ENCODE peak calls at places on chromosomes 3 and 15, in nine cellular contexts. One of them, this sample, is unnamed.

GRCh38 chr3:129343643-129344360 is 65.1 kb downstream of the HMCES start:
- DNase-seq in memory B cell: no peak
- DNase-seq in NCI-H510A treated with DMSO at 0.1 percent for 48 hours: no peak
- DNase-seq in AG08396: peak; percentile 80
- DNase-seq in HuH-7.5: peak; percentile 91
- DNase-seq in activated B cell treated with CpG ODN at 0.5 μM for 24 hours: peak; percentile 39
- DNase-seq in ACHN: peak; percentile 32
- DNase-seq in endodermal cell: peak; percentile 92
- DNase-seq in T-helper 17 cell: no peak
- DNase-seq in this sample: no peak

GRCh38 chr15:62068071-62068786 is 1.5 kb downstream of the C2CD4A start:
- DNase-seq in endodermal cell: peak; percentile 86
- DNase-seq in HuH-7.5: peak; percentile 36
- DNase-seq in AG08396: no peak
- DNase-seq in activated B cell treated with CpG ODN at 0.5 μM for 24 hours: peak; percentile 51
- DNase-seq in ACHN: peak; percentile 51
- DNase-seq in T-helper 17 cell: peak; percentile 7
- DNase-seq in NCI-H510A treated with DMSO at 0.1 percent for 48 hours: no peak
- DNase-seq in memory B cell: peak; percentile 14
- DNase-seq in this sample: no peak

GRCh38 chr3:153634683-153635082 is 472.7 kb downstream of the RAP2B start:
- DNase-seq in T-helper 17 cell: no peak
- DNase-seq in NCI-H510A treated with DMSO at 0.1 percent for 48 hours: no peak
- DNase-seq in activated B cell treated with CpG ODN at 0.5 μM for 24 hours: no peak
- DNase-seq in ACHN: no peak
- DNase-seq in HuH-7.5: no peak
- DNase-seq in memory B cell: no peak
- DNase-seq in AG08396: no peak
- DNase-seq in endodermal cell: no peak
- DNase-seq in this sample: no peak

GRCh38 chr3:27287052-27287451 is 82.1 kb downstream of the NEK10 start:
- DNase-seq in NCI-H510A treated with DMSO at 0.1 percent for 48 hours: no peak
- DNase-seq in activated B cell treated with CpG ODN at 0.5 μM for 24 hours: no peak
- DNase-seq in HuH-7.5: no peak
- DNase-seq in ACHN: no peak
- DNase-seq in memory B cell: no peak
- DNase-seq in T-helper 17 cell: no peak
- DNase-seq in AG08396: no peak
- DNase-seq in endodermal cell: peak; percentile 56
- DNase-seq in this sample: no peak

GRCh38 chr3:34229871-34230270 is 431.4 kb downstream of the PDCD6IP start:
- DNase-seq in memory B cell: no peak
- DNase-seq in activated B cell treated with CpG ODN at 0.5 μM for 24 hours: no peak
- DNase-seq in HuH-7.5: no peak
- DNase-seq in endodermal cell: no peak
- DNase-seq in ACHN: no peak
- DNase-seq in AG08396: no peak
- DNase-seq in NCI-H510A treated with DMSO at 0.1 percent for 48 hours: no peak
- DNase-seq in T-helper 17 cell: no peak
- DNase-seq in this sample: no peak

GRCh38 chr3:146067048-146067447 is 93.9 kb downstream of the PLOD2 start:
- DNase-seq in activated B cell treated with CpG ODN at 0.5 μM for 24 hours: no peak
- DNase-seq in HuH-7.5: no peak
- DNase-seq in endodermal cell: no peak
- DNase-seq in ACHN: no peak
- DNase-seq in AG08396: peak; percentile 16
- DNase-seq in T-helper 17 cell: no peak
- DNase-seq in memory B cell: no peak
- DNase-seq in NCI-H510A treated with DMSO at 0.1 percent for 48 hours: no peak
- DNase-seq in this sample: peak; percentile 48

GRCh38 chr15:95292790-95293450 is 1037.6 kb upstream of the NR2F2 start:
- DNase-seq in NCI-H510A treated with DMSO at 0.1 percent for 48 hours: no peak
- DNase-seq in endodermal cell: no peak
- DNase-seq in memory B cell: no peak
- DNase-seq in activated B cell treated with CpG ODN at 0.5 μM for 24 hours: no peak
- DNase-seq in HuH-7.5: no peak
- DNase-seq in T-helper 17 cell: no peak
- DNase-seq in ACHN: no peak
- DNase-seq in AG08396: peak; percentile 21
- DNase-seq in this sample: no peak

GRCh38 chr3:32781211-32781968 is 36.4 kb upstream of the TRIM71 start:
- DNase-seq in NCI-H510A treated with DMSO at 0.1 percent for 48 hours: peak; percentile 64
- DNase-seq in HuH-7.5: peak; percentile 83
- DNase-seq in activated B cell treated with CpG ODN at 0.5 μM for 24 hours: peak; percentile 71
- DNase-seq in AG08396: peak; percentile 87
- DNase-seq in memory B cell: peak; percentile 59
- DNase-seq in T-helper 17 cell: peak; percentile 44
- DNase-seq in ACHN: peak; percentile 78
- DNase-seq in endodermal cell: peak; percentile 97
- DNase-seq in this sample: peak; percentile 77

GRCh38 chr3:190261740-190262139 is 60.5 kb downstream of the CLDN1 start:
- DNase-seq in T-helper 17 cell: no peak
- DNase-seq in HuH-7.5: no peak
- DNase-seq in endodermal cell: no peak
- DNase-seq in memory B cell: no peak
- DNase-seq in AG08396: no peak
- DNase-seq in ACHN: no peak
- DNase-seq in activated B cell treated with CpG ODN at 0.5 μM for 24 hours: no peak
- DNase-seq in NCI-H510A treated with DMSO at 0.1 percent for 48 hours: no peak
- DNase-seq in this sample: no peak

GRCh38 chr15:68526269-68526668 is 52.5 kb upstream of the CORO2B start:
- DNase-seq in AG08396: no peak
- DNase-seq in ACHN: peak; percentile 27
- DNase-seq in T-helper 17 cell: no peak
- DNase-seq in memory B cell: no peak
- DNase-seq in activated B cell treated with CpG ODN at 0.5 μM for 24 hours: no peak
- DNase-seq in NCI-H510A treated with DMSO at 0.1 percent for 48 hours: no peak
- DNase-seq in HuH-7.5: no peak
- DNase-seq in endodermal cell: no peak
- DNase-seq in this sample: peak; percentile 73

GRCh38 chr15:75823860-75824613 is 19.2 kb upstream of the UBE2Q2 start:
- DNase-seq in memory B cell: no peak
- DNase-seq in activated B cell treated with CpG ODN at 0.5 μM for 24 hours: no peak
- DNase-seq in AG08396: no peak
- DNase-seq in ACHN: no peak
- DNase-seq in endodermal cell: peak; percentile 93
- DNase-seq in NCI-H510A treated with DMSO at 0.1 percent for 48 hours: no peak
- DNase-seq in HuH-7.5: no peak
- DNase-seq in T-helper 17 cell: no peak
- DNase-seq in this sample: no peak

GRCh38 chr3:195790891-195791290 is 20.8 kb downstream of the MUC4 start:
- DNase-seq in ACHN: no peak
- DNase-seq in NCI-H510A treated with DMSO at 0.1 percent for 48 hours: no peak
- DNase-seq in AG08396: no peak
- DNase-seq in HuH-7.5: no peak
- DNase-seq in T-helper 17 cell: no peak
- DNase-seq in endodermal cell: no peak
- DNase-seq in memory B cell: no peak
- DNase-seq in activated B cell treated with CpG ODN at 0.5 μM for 24 hours: no peak
- DNase-seq in this sample: no peak

GRCh38 chr3:195129644-195130492 is 141.1 kb downstream of the XXYLT1 start:
- DNase-seq in AG08396: no peak
- DNase-seq in T-helper 17 cell: no peak
- DNase-seq in NCI-H510A treated with DMSO at 0.1 percent for 48 hours: no peak
- DNase-seq in ACHN: no peak
- DNase-seq in activated B cell treated with CpG ODN at 0.5 μM for 24 hours: peak; percentile 47
- DNase-seq in endodermal cell: no peak
- DNase-seq in memory B cell: peak; percentile 68
- DNase-seq in HuH-7.5: no peak
- DNase-seq in this sample: no peak

GRCh38 chr15:80609512-80609946 is 85.6 kb upstream of the ABHD17C start:
- DNase-seq in AG08396: no peak
- DNase-seq in activated B cell treated with CpG ODN at 0.5 μM for 24 hours: no peak
- DNase-seq in endodermal cell: no peak
- DNase-seq in HuH-7.5: no peak
- DNase-seq in T-helper 17 cell: no peak
- DNase-seq in memory B cell: no peak
- DNase-seq in NCI-H510A treated with DMSO at 0.1 percent for 48 hours: no peak
- DNase-seq in ACHN: no peak
- DNase-seq in this sample: peak; percentile 38

GRCh38 chr15:65246026-65246714 is 34.9 kb upstream of the CILP start:
- DNase-seq in activated B cell treated with CpG ODN at 0.5 μM for 24 hours: no peak
- DNase-seq in HuH-7.5: no peak
- DNase-seq in memory B cell: no peak
- DNase-seq in endodermal cell: no peak
- DNase-seq in AG08396: no peak
- DNase-seq in NCI-H510A treated with DMSO at 0.1 percent for 48 hours: no peak
- DNase-seq in ACHN: no peak
- DNase-seq in T-helper 17 cell: no peak
- DNase-seq in this sample: no peak

GRCh38 chr3:149378420-149379388 is 1.3 kb upstream of the TM4SF1 start:
- DNase-seq in AG08396: no peak
- DNase-seq in ACHN: no peak
- DNase-seq in endodermal cell: no peak
- DNase-seq in NCI-H510A treated with DMSO at 0.1 percent for 48 hours: no peak
- DNase-seq in memory B cell: no peak
- DNase-seq in activated B cell treated with CpG ODN at 0.5 μM for 24 hours: no peak
- DNase-seq in HuH-7.5: no peak
- DNase-seq in T-helper 17 cell: no peak
- DNase-seq in this sample: no peak

GRCh38 chr3:52310861-52311566 is 5.1 kb upstream of the DNAH1 start:
- DNase-seq in NCI-H510A treated with DMSO at 0.1 percent for 48 hours: no peak
- DNase-seq in HuH-7.5: no peak
- DNase-seq in ACHN: no peak
- DNase-seq in endodermal cell: no peak
- DNase-seq in memory B cell: peak; percentile 40
- DNase-seq in T-helper 17 cell: no peak
- DNase-seq in activated B cell treated with CpG ODN at 0.5 μM for 24 hours: peak; percentile 45
- DNase-seq in AG08396: no peak
- DNase-seq in this sample: no peak

GRCh38 chr3:38649500-38650247 is at the start of gene SCN5A:
- DNase-seq in NCI-H510A treated with DMSO at 0.1 percent for 48 hours: peak; percentile 4
- DNase-seq in endodermal cell: peak; percentile 92
- DNase-seq in ACHN: peak; percentile 31
- DNase-seq in memory B cell: no peak
- DNase-seq in T-helper 17 cell: peak; percentile 31
- DNase-seq in HuH-7.5: peak; percentile 66
- DNase-seq in activated B cell treated with CpG ODN at 0.5 μM for 24 hours: no peak
- DNase-seq in AG08396: peak; percentile 94
- DNase-seq in this sample: peak; percentile 39

GRCh38 chr3:142180761-142181362 is 31.5 kb upstream of the TFDP2 start:
- DNase-seq in memory B cell: no peak
- DNase-seq in T-helper 17 cell: no peak
- DNase-seq in ACHN: peak; percentile 29
- DNase-seq in activated B cell treated with CpG ODN at 0.5 μM for 24 hours: no peak
- DNase-seq in NCI-H510A treated with DMSO at 0.1 percent for 48 hours: no peak
- DNase-seq in endodermal cell: peak; percentile 76
- DNase-seq in AG08396: peak; percentile 27
- DNase-seq in HuH-7.5: peak; percentile 12
- DNase-seq in this sample: peak; percentile 40

GRCh38 chr15:78702609-78703332 is 61.8 kb upstream of the CHRNB4 start:
- DNase-seq in ACHN: no peak
- DNase-seq in memory B cell: no peak
- DNase-seq in NCI-H510A treated with DMSO at 0.1 percent for 48 hours: no peak
- DNase-seq in HuH-7.5: no peak
- DNase-seq in AG08396: no peak
- DNase-seq in T-helper 17 cell: no peak
- DNase-seq in activated B cell treated with CpG ODN at 0.5 μM for 24 hours: no peak
- DNase-seq in endodermal cell: no peak
- DNase-seq in this sample: no peak

GRCh38 chr3:15933439-15934144 is 135.8 kb upstream of the ANKRD28 start:
- DNase-seq in memory B cell: no peak
- DNase-seq in HuH-7.5: no peak
- DNase-seq in T-helper 17 cell: no peak
- DNase-seq in NCI-H510A treated with DMSO at 0.1 percent for 48 hours: no peak
- DNase-seq in AG08396: no peak
- DNase-seq in ACHN: no peak
- DNase-seq in endodermal cell: no peak
- DNase-seq in activated B cell treated with CpG ODN at 0.5 μM for 24 hours: no peak
- DNase-seq in this sample: no peak

GRCh38 chr3:105686324-105686897 is 182.4 kb downstream of the CBLB start:
- DNase-seq in endodermal cell: no peak
- DNase-seq in T-helper 17 cell: no peak
- DNase-seq in AG08396: peak; percentile 13
- DNase-seq in memory B cell: peak; percentile 15
- DNase-seq in HuH-7.5: no peak
- DNase-seq in NCI-H510A treated with DMSO at 0.1 percent for 48 hours: no peak
- DNase-seq in ACHN: peak; percentile 43
- DNase-seq in activated B cell treated with CpG ODN at 0.5 μM for 24 hours: no peak
- DNase-seq in this sample: peak; percentile 30

GRCh38 chr3:149247025-149247710 is 25.5 kb upstream of the CP start:
- DNase-seq in NCI-H510A treated with DMSO at 0.1 percent for 48 hours: no peak
- DNase-seq in HuH-7.5: no peak
- DNase-seq in ACHN: no peak
- DNase-seq in memory B cell: no peak
- DNase-seq in AG08396: no peak
- DNase-seq in activated B cell treated with CpG ODN at 0.5 μM for 24 hours: no peak
- DNase-seq in endodermal cell: no peak
- DNase-seq in T-helper 17 cell: no peak
- DNase-seq in this sample: peak; percentile 22

GRCh38 chr3:187802928-187803259 is 57.6 kb upstream of the BCL6 start:
- DNase-seq in AG08396: no peak
- DNase-seq in HuH-7.5: no peak
- DNase-seq in memory B cell: peak; percentile 5
- DNase-seq in NCI-H510A treated with DMSO at 0.1 percent for 48 hours: no peak
- DNase-seq in ACHN: no peak
- DNase-seq in T-helper 17 cell: peak; percentile 7
- DNase-seq in activated B cell treated with CpG ODN at 0.5 μM for 24 hours: no peak
- DNase-seq in endodermal cell: no peak
- DNase-seq in this sample: no peak

GRCh38 chr3:46946416-46946815 is 30.1 kb downstream of the CCDC12 start:
- DNase-seq in T-helper 17 cell: no peak
- DNase-seq in AG08396: no peak
- DNase-seq in HuH-7.5: no peak
- DNase-seq in ACHN: no peak
- DNase-seq in memory B cell: no peak
- DNase-seq in activated B cell treated with CpG ODN at 0.5 μM for 24 hours: no peak
- DNase-seq in endodermal cell: peak; percentile 74
- DNase-seq in NCI-H510A treated with DMSO at 0.1 percent for 48 hours: no peak
- DNase-seq in this sample: no peak

GRCh38 chr3:21752749-21753347 is 1.8 kb upstream of the ZNF385D start:
- DNase-seq in AG08396: peak; percentile 26
- DNase-seq in ACHN: peak; percentile 63
- DNase-seq in HuH-7.5: peak; percentile 16
- DNase-seq in T-helper 17 cell: no peak
- DNase-seq in endodermal cell: no peak
- DNase-seq in memory B cell: no peak
- DNase-seq in NCI-H510A treated with DMSO at 0.1 percent for 48 hours: peak; percentile 23
- DNase-seq in activated B cell treated with CpG ODN at 0.5 μM for 24 hours: no peak
- DNase-seq in this sample: peak; percentile 51

GRCh38 chr3:159082514-159082913 is 280.7 kb downstream of the MFSD1 start:
- DNase-seq in memory B cell: no peak
- DNase-seq in activated B cell treated with CpG ODN at 0.5 μM for 24 hours: no peak
- DNase-seq in NCI-H510A treated with DMSO at 0.1 percent for 48 hours: no peak
- DNase-seq in endodermal cell: no peak
- DNase-seq in ACHN: no peak
- DNase-seq in AG08396: peak; percentile 24
- DNase-seq in T-helper 17 cell: no peak
- DNase-seq in HuH-7.5: no peak
- DNase-seq in this sample: peak; percentile 100

GRCh38 chr15:48475600-48476395 is 144.6 kb downstream of the DUT start:
- DNase-seq in HuH-7.5: no peak
- DNase-seq in NCI-H510A treated with DMSO at 0.1 percent for 48 hours: no peak
- DNase-seq in activated B cell treated with CpG ODN at 0.5 μM for 24 hours: no peak
- DNase-seq in memory B cell: no peak
- DNase-seq in endodermal cell: no peak
- DNase-seq in ACHN: no peak
- DNase-seq in AG08396: no peak
- DNase-seq in T-helper 17 cell: no peak
- DNase-seq in this sample: peak; percentile 30

GRCh38 chr15:64969401-64969800 is 20.3 kb downstream of the SPG21 start:
- DNase-seq in memory B cell: no peak
- DNase-seq in HuH-7.5: no peak
- DNase-seq in NCI-H510A treated with DMSO at 0.1 percent for 48 hours: no peak
- DNase-seq in T-helper 17 cell: no peak
- DNase-seq in AG08396: no peak
- DNase-seq in endodermal cell: no peak
- DNase-seq in ACHN: no peak
- DNase-seq in activated B cell treated with CpG ODN at 0.5 μM for 24 hours: no peak
- DNase-seq in this sample: no peak

GRCh38 chr3:101879102-101879501 is 29.8 kb downstream of the NFKBIZ start:
- DNase-seq in HuH-7.5: no peak
- DNase-seq in ACHN: no peak
- DNase-seq in memory B cell: no peak
- DNase-seq in T-helper 17 cell: no peak
- DNase-seq in endodermal cell: no peak
- DNase-seq in NCI-H510A treated with DMSO at 0.1 percent for 48 hours: peak; percentile 14
- DNase-seq in activated B cell treated with CpG ODN at 0.5 μM for 24 hours: no peak
- DNase-seq in AG08396: no peak
- DNase-seq in this sample: no peak

GRCh38 chr15:34239151-34239761 is 14.4 kb downstream of the EMC4 start:
- DNase-seq in memory B cell: no peak
- DNase-seq in activated B cell treated with CpG ODN at 0.5 μM for 24 hours: no peak
- DNase-seq in HuH-7.5: no peak
- DNase-seq in endodermal cell: no peak
- DNase-seq in ACHN: peak; percentile 83
- DNase-seq in AG08396: peak; percentile 80
- DNase-seq in T-helper 17 cell: no peak
- DNase-seq in NCI-H510A treated with DMSO at 0.1 percent for 48 hours: no peak
- DNase-seq in this sample: peak; percentile 94

This sample was measured in HT1080.